ENCODE peak calls at places on chromosomes 11 and 22, in nine cellular contexts. W, Z, M, Y, T, H, A, X and S are unnamed samples. For H3K4me1, the result is how much of the 10 kb centered on the place peaks cover.

GRCh38 chr11:36051235-36052072 is 107.6 kb downstream of the LDLRAD3 start:
- DNase-seq in W (no peak), Z (no peak), M (no peak), Y (no peak), T (no peak), H (no peak), A (no peak), X (no peak), S (no peak)

GRCh38 chr11:130178441-130178971 is 18.9 kb downstream of the ST14 start:
- DNase-seq in W (no peak), Z (no peak), M (no peak), Y (peak), T (no peak), H (no peak), A (no peak), X (no peak), S (no peak)

GRCh38 chr11:74195828-74196227 is 24.7 kb downstream of the PPME1 start:
- DNase-seq in W (no peak), Z (no peak), M (peak), Y (peak), T (no peak), H (no peak), A (no peak), X (no peak), S (no peak)

GRCh38 chr22:40403141-40403540 is 32.7 kb downstream of the SGSM3 start:
- DNase-seq in W (no peak), Z (no peak), M (no peak), Y (no peak), T (no peak), H (no peak), A (no peak), X (no peak), S (no peak)

GRCh38 chr11:19742595-19743292 is 30.1 kb downstream of the NAV2 start:
- DNase-seq in W (peak), Z (peak), M (peak), Y (peak), T (peak), H (peak), A (peak), X (peak), S (peak)

GRCh38 chr11:113873241-113873626 is 2.1 kb downstream of the USP28 start:
- DNase-seq in W (peak), Z (peak), M (peak), Y (peak), T (no peak), H (no peak), A (no peak), X (no peak), S (no peak)

GRCh38 chr11:68014157-68014965 is 4.2 kb downstream of the ALDH3B1 start:
- DNase-seq in W (no peak), Z (no peak), M (peak), Y (peak), T (peak), H (peak), A (peak), X (peak), S (no peak)

GRCh38 chr11:73384871-73385692 is 8.9 kb downstream of the RELT start:
- DNase-seq in W (no peak), Z (no peak), M (peak), Y (no peak), T (no peak), H (peak), A (peak), X (peak), S (peak)

GRCh38 chr22:36445158-36445668 is 36.2 kb downstream of the TXN2 start:
- DNase-seq in W (no peak), Z (no peak), M (no peak), Y (peak), T (peak), H (no peak), A (no peak), X (no peak), S (peak)

DNA sequence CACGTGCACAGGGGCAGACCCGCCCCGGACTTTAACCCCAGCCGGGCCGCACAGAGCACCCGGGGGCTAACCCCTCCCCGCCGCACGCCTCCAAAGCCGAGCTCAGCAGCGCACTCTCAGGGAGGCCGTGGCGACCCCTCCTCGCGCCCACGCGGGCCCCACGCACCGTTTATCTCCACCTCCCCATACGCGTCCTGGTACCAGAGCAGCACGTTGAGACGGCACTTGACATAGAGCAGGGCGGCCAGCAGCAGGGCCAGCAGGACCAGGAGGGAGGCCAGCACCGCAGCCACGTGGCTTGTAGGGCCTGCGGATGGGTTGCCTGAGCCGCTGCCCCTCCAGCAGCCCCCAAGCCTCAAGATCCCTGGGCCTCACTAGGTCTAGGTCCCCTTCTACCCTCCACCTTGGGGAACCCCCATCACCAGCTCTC is 7.1 kb downstream of the SIGIRR start:
- DNase-seq in W (no peak), Z (no peak), M (no peak), Y (no peak), T (no peak), H (no peak), A (no peak), X (no peak), S (no peak)
- H3K4me3 ChIP-seq in W (no peak), Z (no peak), M (no peak), Y (no peak), T (no peak), H (no peak), A (no peak), X (peak), S (peak)

GRCh38 chr11:3155691-3156258 is 9.3 kb downstream of the OSBPL5 start:
- DNase-seq in W (no peak), Z (no peak), M (no peak), Y (no peak), T (no peak), H (peak), A (peak), X (no peak), S (no peak)
- H3K4me1 ChIP-seq in W (under half), Z (under half), M (under half), Y (half or more), T (under half), H (half or more), A (half or more), X (half or more), S (half or more)

GRCh38 chr11:63761173-63761572 is 7.4 kb downstream of the ZFTA start:
- DNase-seq in W (peak), Z (peak), M (no peak), Y (no peak), T (no peak), H (no peak), A (no peak), X (no peak), S (no peak)
- H3K4me3 ChIP-seq in W (peak), Z (peak), M (no peak), Y (no peak), T (no peak), H (no peak), A (no peak), X (no peak), S (no peak)

GRCh38 chr11:77397631-77398030 is 76.3 kb downstream of the PAK1 start:
- DNase-seq in W (no peak), Z (no peak), M (no peak), Y (no peak), T (no peak), H (no peak), A (no peak), X (no peak), S (no peak)
- H3K4me1 ChIP-seq in W (under half), Z (under half), M (under half), Y (under half), T (under half), H (under half), A (under half), X (half or more), S (under half)

GRCh38 chr22:29480262-29480511 is 169 bp downstream of the NEFH start:
- DNase-seq in W (no peak), Z (no peak), M (no peak), Y (no peak), T (no peak), H (no peak), A (no peak), X (no peak), S (no peak)
- H3K4me3 ChIP-seq in W (no peak), Z (peak), M (no peak), Y (peak), T (peak), H (peak), A (no peak), X (peak), S (peak)

GRCh38 chr11:121473064-121473777 is 20.5 kb upstream of the SORL1-AS1 start:
- DNase-seq in W (no peak), Z (no peak), M (no peak), Y (peak), T (no peak), H (no peak), A (no peak), X (no peak), S (no peak)

GRCh38 chr11:121467965-121468364 is 15.2 kb upstream of the SORL1-AS1 start:
- DNase-seq in W (no peak), Z (no peak), M (no peak), Y (no peak), T (peak), H (no peak), A (no peak), X (no peak), S (no peak)

GRCh38 chr11:121472310-121472709 is 19.5 kb upstream of the SORL1-AS1 start:
- DNase-seq in W (no peak), Z (no peak), M (no peak), Y (no peak), T (no peak), H (no peak), A (no peak), X (no peak), S (no peak)

GRCh38 chr11:121471167-121471566 is 18.4 kb upstream of the SORL1-AS1 start:
- DNase-seq in W (no peak), Z (no peak), M (no peak), Y (no peak), T (no peak), H (no peak), A (no peak), X (no peak), S (no peak)

DNA sequence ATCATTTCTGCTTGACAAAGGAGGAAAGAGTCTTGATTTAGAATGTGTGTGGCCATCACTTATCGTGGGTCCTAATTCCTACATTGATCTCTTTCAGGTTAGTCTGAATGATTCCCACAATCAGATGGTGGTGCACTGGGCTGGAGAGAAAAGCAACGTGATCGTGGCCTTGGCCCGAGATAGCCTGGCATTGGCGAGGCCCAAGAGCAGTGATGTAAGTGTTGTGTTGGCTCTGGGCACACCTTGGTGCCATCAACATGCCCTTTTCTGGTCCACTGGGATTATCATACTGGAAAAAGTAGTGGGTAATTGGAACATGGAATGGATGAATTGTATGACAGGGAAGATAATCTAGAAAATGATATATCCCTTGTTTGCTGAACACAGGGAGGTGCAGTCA is 17.1 kb upstream of the SORL1-AS1 start:
- DNase-seq in W (no peak), Z (no peak), M (no peak), Y (no peak), T (no peak), H (no peak), A (no peak), X (no peak), S (no peak)
- H3K4me1 ChIP-seq in W (under half), Z (under half), M (under half), Y (under half), T (under half), H (under half), A (under half), X (under half), S (under half)

GRCh38 chr11:44727373-44728084 is 767 bp downstream of the TSPAN18 start:
- DNase-seq in W (peak), Z (peak), M (peak), Y (peak), T (peak), H (peak), A (peak), X (peak), S (peak)
- H3K4me3 ChIP-seq in W (peak), Z (peak), M (peak), Y (peak), T (peak), H (peak), A (peak), X (peak), S (peak)

DNA sequence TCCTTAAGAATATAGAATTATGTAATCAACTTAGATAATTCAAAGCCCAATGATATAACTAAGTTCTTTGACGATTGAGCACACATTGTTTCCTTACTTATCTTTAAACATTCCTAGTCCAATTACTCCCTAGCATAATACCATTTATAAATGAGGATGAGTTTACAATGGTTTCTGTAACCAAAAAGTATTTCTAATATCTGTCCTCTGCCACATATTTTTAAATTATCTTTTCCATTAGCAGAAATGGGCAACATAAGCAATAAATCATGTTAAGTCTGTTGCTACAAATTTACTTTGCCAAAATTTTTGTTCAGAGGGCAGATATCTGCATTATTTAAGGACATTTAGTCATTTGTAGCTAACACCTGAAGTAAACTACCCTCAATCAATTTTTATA is 6.7 kb downstream of the CREBZF start:
- DNase-seq in W (no peak), Z (no peak), M (no peak), Y (no peak), T (no peak), H (no peak), A (no peak), X (no peak), S (no peak)
- H3K4me1 ChIP-seq in W (under half), Z (under half), M (under half), Y (under half), T (under half), H (under half), A (half or more), X (half or more), S (under half)